ENCODE peak calls at places on chromosomes 1 and 21, in ten cellular contexts. Q is stomach; C is CD8-positive, alpha-beta T cell; D is prostate gland; I is tibial nerve; T is sigmoid colon; N is GM12878; P is hepatocyte; H is ovary; K is adrenal gland. S is an unnamed sample. For H3K4me1, the result is how much of the 10 kb centered on the place peaks cover.

GRCh38 chr1:30700528-30701265 is 22.7 kb downstream of the MATN1 start:
- DNase-seq in Q (no peak), C (no peak), D (no peak), I (peak), T (peak), N (no peak), P (peak), H (peak), K (peak), S (peak)

GRCh38 chr1:226568077-226568831 is 19.7 kb downstream of the STUM start:
- DNase-seq in Q (no peak), C (no peak), D (no peak), I (no peak), T (peak), N (no peak), P (peak), H (no peak), K (no peak), S (no peak)

GRCh38 chr1:15411593-15412487 is 2.2 kb downstream of the EFHD2 start:
- DNase-seq in Q (peak), C (peak), D (no peak), I (no peak), T (no peak), N (no peak), P (no peak), H (peak), K (peak), S (no peak)

GRCh38 chr1:41268154-41268770 is 26.2 kb upstream of the SCMH1 start:
- DNase-seq in Q (peak), C (peak), D (peak), I (peak), T (peak), N (no peak), P (peak), H (peak), K (peak), S (peak)

GRCh38 chr1:25022361-25023189 is 92.5 kb upstream of the RUNX3 start:
- DNase-seq in Q (peak), C (peak), D (peak), I (peak), T (peak), N (peak), P (peak), H (no peak), K (peak), S (peak)

GRCh38 chr1:234881893-234882771 is 246.5 kb downstream of the TOMM20 start:
- DNase-seq in Q (no peak), C (no peak), D (no peak), I (no peak), T (peak), N (peak), P (no peak), H (no peak), K (no peak), S (no peak)

GRCh38 chr1:226411619-226412018 is 3.7 kb upstream of the PARP1 start:
- DNase-seq in Q (peak), C (no peak), D (no peak), I (no peak), T (no peak), N (no peak), P (no peak), H (peak), K (peak), S (no peak)

GRCh38 chr1:46173361-46173856 is 1.5 kb upstream of the TSPAN1 start:
- DNase-seq in Q (no peak), C (no peak), D (no peak), I (no peak), T (no peak), N (no peak), P (peak), H (no peak), K (no peak), S (no peak)

GRCh38 chr1:246428542-246429308 is 78.4 kb downstream of the SMYD3 start:
- DNase-seq in Q (no peak), C (no peak), D (no peak), I (no peak), T (no peak), N (peak), P (no peak), H (no peak), K (no peak), S (peak)

GRCh38 chr1:25695991-25696330 is 79.4 kb downstream of the MAN1C1 start:
- DNase-seq in Q (no peak), C (no peak), D (no peak), I (no peak), T (peak), N (no peak), P (peak), H (no peak), K (peak), S (peak)

GRCh38 chr1:148161252-148161901 is 9.3 kb upstream of the NBPF11 start:
- DNase-seq in Q (no peak), C (no peak), D (no peak), I (no peak), T (no peak), N (no peak), P (no peak), H (no peak), K (no peak), S (no peak)

GRCh38 chr1:159560599-159560998 is 24.8 kb upstream of the OR10J5 start:
- DNase-seq in Q (no peak), C (no peak), D (no peak), I (no peak), T (no peak), N (no peak), P (no peak), H (no peak), K (no peak), S (no peak)

GRCh38 chr21:44259082-44259705 is 2.5 kb downstream of the DNMT3L start:
- DNase-seq in Q (no peak), C (no peak), D (no peak), I (no peak), T (no peak), N (no peak), P (no peak), H (no peak), K (no peak), S (no peak)

GRCh38 chr1:96633695-96634094 is 87.9 kb upstream of the PTBP2 start:
- DNase-seq in Q (no peak), C (no peak), D (no peak), I (no peak), T (no peak), N (no peak), P (no peak), H (no peak), K (no peak), S (no peak)

GRCh38 chr1:46481961-46482360 is 7.7 kb upstream of the DMBX1 start:
- DNase-seq in Q (no peak), C (no peak), D (no peak), I (no peak), T (no peak), N (no peak), P (no peak), H (no peak), K (no peak), S (no peak)

GRCh38 chr1:119330940-119331263 is 37.7 kb upstream of the HAO2 start:
- DNase-seq in Q (no peak), C (no peak), D (no peak), I (no peak), T (no peak), N (no peak), P (no peak), H (no peak), K (no peak), S (no peak)

GRCh38 chr1:199948587-199949280 is 78.8 kb upstream of the NR5A2 start:
- DNase-seq in Q (no peak), C (no peak), D (no peak), I (no peak), T (no peak), N (no peak), P (no peak), H (no peak), K (no peak), S (peak)

GRCh38 chr1:151312439-151313225 is 14.6 kb downstream of the PI4KB start:
- DNase-seq in Q (no peak), C (no peak), D (no peak), I (no peak), T (no peak), N (no peak), P (no peak), H (no peak), K (no peak), S (no peak)

GRCh38 chr1:22317231-22317919 is 134.3 kb upstream of the ZBTB40 start:
- DNase-seq in Q (no peak), C (no peak), D (no peak), I (no peak), T (no peak), N (no peak), P (peak), H (no peak), K (no peak), S (no peak)

GRCh38 chr1:172141351-172142000 is 279.0 kb upstream of the C1orf105 start:
- DNase-seq in Q (no peak), C (no peak), D (no peak), I (no peak), T (no peak), N (no peak), P (no peak), H (no peak), K (no peak), S (no peak)

GRCh38 chr1:11285883-11286734 is 13.1 kb downstream of the UBIAD1 start:
- DNase-seq in Q (no peak), C (no peak), D (no peak), I (no peak), T (no peak), N (no peak), P (no peak), H (no peak), K (no peak), S (no peak)

GRCh38 chr1:67052741-67053534 is 1.0 kb downstream of the SLC35D1 start:
- DNase-seq in Q (peak), C (peak), D (peak), I (peak), T (peak), N (no peak), P (peak), H (peak), K (peak), S (peak)

GRCh38 chr1:161046574-161047167 is 894 bp upstream of the USF1 start:
- DNase-seq in Q (no peak), C (no peak), D (no peak), I (no peak), T (no peak), N (peak), P (no peak), H (no peak), K (no peak), S (no peak)

GRCh38 chr1:245512181-245512888 is 357.6 kb downstream of the KIF26B start:
- DNase-seq in Q (no peak), C (no peak), D (no peak), I (no peak), T (no peak), N (no peak), P (no peak), H (no peak), K (no peak), S (no peak)

GRCh38 chr1:154536570-154536969 is 21.9 kb downstream of the UBE2Q1 start:
- DNase-seq in Q (no peak), C (no peak), D (no peak), I (no peak), T (no peak), N (no peak), P (no peak), H (no peak), K (no peak), S (no peak)

GRCh38 chr1:154529308-154529707 is 27.1 kb upstream of the SHE start:
- DNase-seq in Q (no peak), C (no peak), D (no peak), I (no peak), T (no peak), N (no peak), P (no peak), H (no peak), K (no peak), S (no peak)

GRCh38 chr1:154539486-154540483 is 18.7 kb downstream of the UBE2Q1 start:
- DNase-seq in Q (no peak), C (no peak), D (no peak), I (no peak), T (no peak), N (no peak), P (no peak), H (no peak), K (no peak), S (no peak)

DNA sequence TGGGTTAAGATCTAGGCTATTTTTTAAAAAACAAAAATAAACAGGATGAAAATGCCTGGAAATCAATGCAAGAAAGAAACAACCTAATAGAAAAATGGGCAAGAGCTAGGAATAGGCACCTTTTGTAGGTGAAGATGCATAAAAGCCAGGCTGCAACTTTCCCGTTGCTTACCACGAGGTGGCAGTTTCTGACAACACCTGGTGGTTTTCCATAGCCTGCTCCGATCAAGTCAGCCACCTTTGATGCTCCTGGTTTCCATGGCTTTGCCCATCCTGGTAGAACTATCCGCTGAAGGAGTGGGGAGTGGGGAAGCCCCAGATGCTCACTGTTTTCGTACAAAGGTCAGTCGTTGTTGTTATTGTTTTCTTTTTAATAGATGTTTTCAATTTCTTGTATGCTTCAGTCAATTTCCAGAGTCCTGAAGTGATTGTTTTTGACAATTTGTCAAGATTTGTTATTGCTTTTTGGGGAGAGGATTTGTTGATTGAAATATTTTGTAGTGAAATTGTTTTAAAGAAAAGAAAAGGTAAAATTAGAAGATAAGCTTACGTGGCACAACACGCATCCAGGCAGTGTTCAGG is 24.1 kb downstream of the UBE2Q1 start:
- DNase-seq in Q (peak), C (no peak), D (peak), I (no peak), T (no peak), N (no peak), P (peak), H (no peak), K (peak), S (peak)
- TF ChIP-seq CTCF in Q (peak), C (no peak), D (peak), I (no peak), T (no peak), N (peak), P (peak), H (no peak), K (no peak), S (peak)

GRCh38 chr1:90834354-90835171 is 117.5 kb upstream of the BARHL2 start:
- DNase-seq in Q (no peak), C (no peak), D (no peak), I (no peak), T (no peak), N (no peak), P (no peak), H (no peak), K (no peak), S (no peak)

GRCh38 chr1:90835661-90836344 is 118.7 kb upstream of the BARHL2 start:
- DNase-seq in Q (no peak), C (no peak), D (no peak), I (no peak), T (peak), N (no peak), P (no peak), H (peak), K (peak), S (no peak)

GRCh38 chr1:90833497-90834087 is 116.5 kb upstream of the BARHL2 start:
- DNase-seq in Q (no peak), C (no peak), D (no peak), I (no peak), T (no peak), N (no peak), P (no peak), H (no peak), K (no peak), S (no peak)

GRCh38 chr1:90836345-90836679 is 119.2 kb upstream of the BARHL2 start:
- DNase-seq in Q (no peak), C (no peak), D (no peak), I (no peak), T (no peak), N (no peak), P (no peak), H (no peak), K (no peak), S (no peak)

DNA sequence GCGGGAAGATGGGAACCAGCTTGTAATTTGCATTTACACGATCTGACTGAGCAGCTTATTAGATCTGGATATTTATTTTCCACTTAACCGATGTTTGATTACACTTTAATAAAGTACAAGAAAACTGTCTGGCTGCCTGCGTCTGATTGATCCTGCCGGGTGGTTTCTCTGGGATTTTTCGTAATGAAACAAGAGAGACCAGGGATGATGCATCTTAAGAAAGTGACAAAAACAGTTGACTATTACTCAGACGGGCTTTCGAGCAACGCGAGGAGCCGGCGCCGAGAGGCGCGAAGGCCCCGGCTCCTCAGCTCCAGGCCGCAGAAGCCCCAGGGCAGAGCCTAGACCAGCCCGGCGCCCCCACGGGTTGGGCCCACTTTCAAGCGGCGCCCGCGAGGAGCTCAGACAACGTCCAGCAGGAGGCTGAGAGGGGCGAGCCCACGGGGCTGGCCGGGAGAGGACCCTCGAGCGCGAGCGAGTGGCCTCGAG is 118.1 kb upstream of the BARHL2 start:
- DNase-seq in Q (no peak), C (no peak), D (no peak), I (no peak), T (no peak), N (no peak), P (no peak), H (no peak), K (no peak), S (no peak)
- H3K4me1 ChIP-seq in Q (under half), C (under half), D (under half), I (under half), T (under half), N (under half), P (under half), H (under half), K (under half), S (under half)

GRCh38 chr1:115725600-115725999 is 42.9 kb downstream of the CASQ2 start:
- DNase-seq in Q (peak), C (no peak), D (no peak), I (no peak), T (no peak), N (no peak), P (no peak), H (peak), K (peak), S (no peak)
- H3K27ac ChIP-seq in Q (peak), C (no peak), D (no peak), I (peak), T (peak), N (no peak), P (peak), H (no peak), K (no peak), S (no peak)

GRCh38 chr1:109716570-109717090 is 4.6 kb downstream of the GSTM5 start:
- DNase-seq in Q (no peak), C (no peak), D (no peak), I (no peak), T (no peak), N (no peak), P (no peak), H (no peak), K (no peak), S (no peak)

GRCh38 chr1:109717729-109718128 is 5.7 kb downstream of the GSTM5 start:
- DNase-seq in Q (no peak), C (no peak), D (no peak), I (no peak), T (no peak), N (no peak), P (no peak), H (no peak), K (no peak), S (peak)

GRCh38 chr1:109716121-109716520 is 4.1 kb downstream of the GSTM5 start:
- DNase-seq in Q (no peak), C (no peak), D (no peak), I (no peak), T (no peak), N (no peak), P (no peak), H (peak), K (no peak), S (no peak)

GRCh38 chr1:109719337-109719837 is 7.3 kb downstream of the GSTM5 start:
- DNase-seq in Q (no peak), C (no peak), D (no peak), I (no peak), T (no peak), N (peak), P (no peak), H (no peak), K (no peak), S (peak)

GRCh38 chr1:109718495-109718894 is 6.4 kb downstream of the GSTM5 start:
- DNase-seq in Q (no peak), C (no peak), D (no peak), I (no peak), T (no peak), N (no peak), P (no peak), H (no peak), K (no peak), S (no peak)
- TF ChIP-seq CTCF in Q (no peak), C (no peak), D (no peak), I (no peak), T (no peak), N (no peak), P (peak), H (no peak), K (no peak), S (peak)

GRCh38 chr1:203518541-203518940 is 24.6 kb downstream of the OPTC start:
- DNase-seq in Q (no peak), C (no peak), D (no peak), I (no peak), T (no peak), N (no peak), P (no peak), H (no peak), K (no peak), S (no peak)
- H3K4me1 ChIP-seq in Q (half or more), C (under half), D (under half), I (under half), T (half or more), N (under half), P (under half), H (under half), K (under half), S (under half)